ENCODE peak calls at places on chromosome 11, in eight cellular contexts. W is pancreas, E is mammary epithelial cell, N is GM23248, I is fibroblast of lung, Z is IMR-90, D is lung, F is left ventricle myocardium inferior. V is an unnamed sample.

GRCh38 chr11:36239636-36240035 is 49.6 kb downstream of the COMMD9 start:
- DNase-seq in W (no peak), E (no peak), N (no peak), I (no peak), Z (no peak), D (no peak), F (no peak), V (no peak)

GRCh38 chr11:120108154-120108784 is 29.6 kb downstream of the TRIM29 start:
- DNase-seq in W (peak), E (peak), N (peak), I (peak), Z (peak), D (peak), F (peak), V (peak)

GRCh38 chr11:3132831-3133455 is 32.2 kb downstream of the OSBPL5 start:
- DNase-seq in W (no peak), E (no peak), N (no peak), I (no peak), Z (no peak), D (no peak), F (peak), V (no peak)

GRCh38 chr11:20873054-20873453 is 203.7 kb downstream of the NELL1 start:
- DNase-seq in W (peak), E (peak), N (peak), I (no peak), Z (no peak), D (no peak), F (no peak), V (no peak)

GRCh38 chr11:118530683-118531596 is at the start of gene TMEM25:
- DNase-seq in W (peak), E (peak), N (peak), I (peak), Z (peak), D (peak), F (peak), V (peak)

GRCh38 chr11:114162719-114163123 is 103.2 kb downstream of the ZBTB16 start:
- DNase-seq in W (peak), E (peak), N (peak), I (peak), Z (peak), D (peak), F (peak), V (peak)

GRCh38 chr11:73652046-73652730 is 5.8 kb downstream of the PLEKHB1 start:
- DNase-seq in W (peak), E (peak), N (no peak), I (no peak), Z (no peak), D (no peak), F (no peak), V (peak)

GRCh38 chr11:34198523-34198922 is 93.1 kb downstream of the NAT10 start:
- DNase-seq in W (no peak), E (no peak), N (peak), I (no peak), Z (peak), D (no peak), F (no peak), V (no peak)

GRCh38 chr11:83908457-83908856 is 622.3 kb upstream of the CCDC90B start:
- DNase-seq in W (no peak), E (no peak), N (no peak), I (no peak), Z (no peak), D (no peak), F (no peak), V (no peak)

GRCh38 chr11:88979641-88980040 is 86.1 kb downstream of the GRM5 start:
- DNase-seq in W (no peak), E (peak), N (peak), I (peak), Z (peak), D (no peak), F (no peak), V (no peak)

GRCh38 chr11:35934981-35935380 is 8.9 kb upstream of the LDLRAD3 start:
- DNase-seq in W (no peak), E (no peak), N (no peak), I (no peak), Z (no peak), D (no peak), F (no peak), V (no peak)

GRCh38 chr11:17511571-17511970 is 32.6 kb downstream of the USH1C start:
- DNase-seq in W (no peak), E (no peak), N (no peak), I (no peak), Z (no peak), D (no peak), F (no peak), V (no peak)

GRCh38 chr11:35582033-35582432 is 36.2 kb upstream of the FJX1 start:
- DNase-seq in W (no peak), E (no peak), N (no peak), I (no peak), Z (no peak), D (no peak), F (no peak), V (no peak)

GRCh38 chr11:114296979-114297372 is 777 bp downstream of the NNMT start:
- DNase-seq in W (no peak), E (no peak), N (peak), I (no peak), Z (no peak), D (no peak), F (no peak), V (peak)

GRCh38 chr11:124769804-124770774 is 8.0 kb upstream of the ESAM start:
- DNase-seq in W (no peak), E (no peak), N (peak), I (peak), Z (peak), D (no peak), F (no peak), V (peak)

GRCh38 chr11:75280227-75280671 is 39.7 kb downstream of the TPBGL start:
- DNase-seq in W (peak), E (peak), N (peak), I (peak), Z (peak), D (peak), F (peak), V (peak)

GRCh38 chr11:79617561-79617960 is 176.7 kb upstream of the TENM4 start:
- DNase-seq in W (no peak), E (peak), N (no peak), I (no peak), Z (no peak), D (no peak), F (no peak), V (no peak)

GRCh38 chr11:70568504-70569172 is 170.3 kb downstream of the CTTN start:
- DNase-seq in W (no peak), E (peak), N (peak), I (peak), Z (peak), D (no peak), F (peak), V (peak)

GRCh38 chr11:17376493-17376892 is 12.0 kb downstream of the KCNJ11 start:
- DNase-seq in W (no peak), E (no peak), N (no peak), I (no peak), Z (no peak), D (no peak), F (no peak), V (no peak)

GRCh38 chr11:126124284-126124683 is 61.6 kb upstream of the CDON start:
- DNase-seq in W (no peak), E (no peak), N (no peak), I (peak), Z (peak), D (no peak), F (no peak), V (no peak)

GRCh38 chr11:116342148-116342547 is 430.6 kb downstream of the BUD13 start:
- DNase-seq in W (no peak), E (no peak), N (no peak), I (no peak), Z (no peak), D (no peak), F (no peak), V (no peak)

GRCh38 chr11:68315581-68315920 is 3.2 kb downstream of the LRP5 start:
- DNase-seq in W (no peak), E (no peak), N (no peak), I (no peak), Z (no peak), D (no peak), F (no peak), V (no peak)

GRCh38 chr11:11706022-11706421 is 84.2 kb upstream of the GALNT18 start:
- DNase-seq in W (no peak), E (peak), N (peak), I (no peak), Z (no peak), D (no peak), F (no peak), V (no peak)

GRCh38 chr11:69144316-69144715 is 11.4 kb upstream of the SMIM38 start:
- DNase-seq in W (no peak), E (no peak), N (no peak), I (no peak), Z (peak), D (no peak), F (no peak), V (no peak)

GRCh38 chr11:34263462-34264186 is 94.2 kb downstream of the ABTB2 start:
- DNase-seq in W (peak), E (peak), N (peak), I (peak), Z (peak), D (peak), F (peak), V (peak)

GRCh38 chr11:12213920-12214319 is 103.5 kb downstream of the MICAL2 start:
- DNase-seq in W (no peak), E (no peak), N (peak), I (peak), Z (peak), D (no peak), F (no peak), V (peak)

GRCh38 chr11:76152741-76153608 is 53.3 kb downstream of the WNT11 start:
- DNase-seq in W (peak), E (no peak), N (no peak), I (no peak), Z (no peak), D (no peak), F (no peak), V (no peak)

GRCh38 chr11:8561461-8561860 is 32.6 kb downstream of the STK33 start:
- DNase-seq in W (no peak), E (no peak), N (no peak), I (no peak), Z (no peak), D (no peak), F (no peak), V (no peak)

GRCh38 chr11:97909544-97910394 is 1111.0 kb upstream of the CNTN5 start:
- DNase-seq in W (no peak), E (no peak), N (peak), I (peak), Z (peak), D (no peak), F (no peak), V (peak)

GRCh38 chr11:68338041-68338800 is 25.8 kb downstream of the LRP5 start:
- DNase-seq in W (no peak), E (peak), N (peak), I (peak), Z (peak), D (no peak), F (no peak), V (no peak)

GRCh38 chr11:73151371-73151870 is 9.3 kb upstream of the FCHSD2 start:
- DNase-seq in W (no peak), E (no peak), N (no peak), I (no peak), Z (no peak), D (no peak), F (no peak), V (no peak)

GRCh38 chr11:2535673-2536439 is 91.0 kb downstream of the KCNQ1 start:
- DNase-seq in W (no peak), E (no peak), N (no peak), I (no peak), Z (no peak), D (no peak), F (peak), V (no peak)

GRCh38 chr11:47586043-47586442 is 435 bp upstream of the FAM180B start:
- DNase-seq in W (no peak), E (no peak), N (no peak), I (no peak), Z (no peak), D (no peak), F (peak), V (no peak)
- H3K4me3 ChIP-seq in W (no peak), E (no peak), N (no peak), I (no peak), Z (no peak), D (no peak), F (no peak), V (no peak)

DNA sequence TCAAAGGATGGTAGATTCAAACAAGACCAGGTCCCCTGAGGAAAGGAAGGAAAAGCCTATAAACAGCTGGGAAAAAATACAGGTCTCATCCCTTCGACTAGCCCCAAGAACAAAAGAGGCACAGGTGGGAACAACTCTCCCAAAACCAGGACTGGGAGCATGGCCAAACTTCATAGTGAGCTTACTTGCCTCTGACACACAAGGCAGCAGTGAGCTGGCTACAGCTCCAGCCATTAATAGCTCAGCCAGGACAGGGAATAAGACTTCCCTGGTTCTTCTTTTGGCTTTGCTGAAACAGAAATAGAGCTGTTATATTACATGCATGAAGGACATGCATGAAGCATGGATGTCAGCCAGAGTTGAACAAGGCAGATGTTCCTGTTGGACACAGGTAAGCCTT is at the start of gene OR10A2:
- DNase-seq in W (no peak), E (peak), N (peak), I (no peak), Z (peak), D (no peak), F (no peak), V (no peak)
- H3K4me3 ChIP-seq in W (no peak), E (no peak), N (no peak), I (no peak), Z (no peak), D (no peak), F (no peak), V (no peak)

GRCh38 chr11:19419021-19419750 is 178.4 kb upstream of the E2F8 start:
- DNase-seq in W (no peak), E (no peak), N (peak), I (peak), Z (peak), D (peak), F (no peak), V (peak)
- H3K4me3 ChIP-seq in W (no peak), E (no peak), N (peak), I (no peak), Z (peak), D (no peak), F (no peak), V (no peak)

GRCh38 chr11:67268036-67268683 is 1.9 kb downstream of the GRK2 start:
- DNase-seq in W (no peak), E (no peak), N (no peak), I (no peak), Z (no peak), D (no peak), F (no peak), V (no peak)
- H3K4me3 ChIP-seq in W (peak), E (peak), N (peak), I (peak), Z (no peak), D (peak), F (peak), V (peak)

DNA sequence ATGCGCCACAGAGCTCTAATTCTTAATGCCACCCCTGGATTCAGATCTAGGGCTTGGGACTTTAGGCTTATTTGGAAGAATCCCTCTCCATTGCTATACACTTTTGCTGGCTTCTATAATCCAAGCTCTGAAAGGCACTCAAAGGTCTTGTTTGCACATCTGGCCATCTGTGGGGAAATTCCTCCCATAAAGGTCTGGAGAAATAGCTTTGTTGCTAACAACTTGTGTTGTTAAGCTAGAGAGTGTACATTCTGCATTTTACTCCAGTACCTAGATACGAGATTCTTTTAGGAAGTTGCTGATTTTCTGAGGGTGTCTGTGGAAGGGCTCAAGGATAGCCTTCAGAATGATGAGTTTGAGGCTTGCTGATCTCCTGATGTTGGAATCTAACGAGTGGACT is 50.7 kb downstream of the UBASH3B start:
- DNase-seq in W (no peak), E (peak), N (peak), I (peak), Z (peak), D (no peak), F (no peak), V (peak)
- H3K4me3 ChIP-seq in W (no peak), E (no peak), N (no peak), I (no peak), Z (no peak), D (no peak), F (no peak), V (no peak)

GRCh38 chr11:19244084-19244483 is 3.3 kb upstream of the E2F8 start:
- DNase-seq in W (peak), E (peak), N (peak), I (peak), Z (no peak), D (peak), F (no peak), V (peak)
- H3K4me3 ChIP-seq in W (no peak), E (no peak), N (no peak), I (no peak), Z (no peak), D (no peak), F (no peak), V (no peak)

GRCh38 chr11:104774578-104774977 is 123.7 kb downstream of the CASP12 start:
- DNase-seq in W (no peak), E (no peak), N (no peak), I (no peak), Z (no peak), D (no peak), F (no peak), V (no peak)
- H3K4me3 ChIP-seq in W (no peak), E (no peak), N (no peak), I (no peak), Z (no peak), D (no peak), F (no peak), V (no peak)

DNA sequence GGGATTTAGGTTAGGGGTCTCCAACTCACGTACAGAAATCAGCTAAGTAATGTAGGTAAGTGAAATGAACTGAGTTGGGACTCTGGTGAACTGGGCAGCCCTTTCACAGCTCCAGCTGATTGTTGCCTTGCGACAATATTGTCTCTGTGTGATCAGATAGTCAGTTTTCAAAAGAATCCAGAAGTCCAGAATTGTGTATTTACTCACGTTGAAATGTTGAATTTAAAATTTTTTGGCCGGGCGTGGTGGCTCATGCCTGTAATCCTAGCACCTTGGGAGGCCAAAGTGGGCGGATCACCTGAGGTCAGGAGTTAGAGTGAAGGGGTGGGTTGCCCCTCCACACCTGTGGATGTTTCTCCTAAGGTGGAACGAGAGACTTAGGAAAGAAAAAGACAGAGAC is 18.8 kb upstream of the WDR74 start:
- DNase-seq in W (no peak), E (no peak), N (no peak), I (no peak), Z (no peak), D (no peak), F (no peak), V (no peak)
- H3K4me3 ChIP-seq in W (peak), E (no peak), N (no peak), I (no peak), Z (no peak), D (no peak), F (no peak), V (no peak)

DNA sequence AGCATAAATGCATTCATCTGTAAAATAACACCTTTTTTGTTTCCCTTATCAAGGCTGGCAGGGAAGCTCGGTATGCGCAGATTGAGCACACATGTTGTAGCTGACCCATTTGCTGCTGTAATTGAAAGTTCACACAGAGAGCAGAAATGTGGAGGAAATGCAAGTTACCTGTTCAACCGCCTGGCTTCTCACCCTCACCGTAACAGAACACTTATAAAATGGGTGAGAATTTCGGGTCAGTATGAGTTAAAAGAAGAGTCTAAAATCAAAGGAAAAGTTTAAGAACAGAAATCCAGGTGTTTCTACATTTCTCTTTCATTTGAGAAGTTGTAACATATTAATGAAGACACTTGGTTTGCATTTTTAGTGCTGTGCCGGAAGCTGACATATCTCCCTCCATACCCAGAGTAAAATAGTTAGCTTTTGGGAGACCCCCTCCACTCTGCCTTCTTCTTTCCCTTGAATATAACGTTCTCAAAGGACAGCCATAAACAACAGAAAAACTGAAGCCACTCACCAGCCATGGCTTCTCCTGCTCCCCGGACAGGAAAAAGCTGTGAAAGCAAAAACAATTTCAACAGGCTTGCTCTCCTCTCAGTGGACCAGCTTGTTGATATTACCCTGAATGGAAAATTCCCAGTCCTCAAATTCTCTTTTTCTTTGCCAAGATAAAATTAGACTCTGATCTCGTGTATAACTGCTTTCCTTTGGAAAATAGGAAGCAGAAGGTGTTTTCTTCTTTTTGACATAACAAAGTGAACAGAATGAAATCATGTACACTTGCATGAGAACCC is at the start of gene CASP12:
- DNase-seq in W (no peak), E (no peak), N (no peak), I (peak), Z (peak), D (no peak), F (no peak), V (peak)
- H3K4me3 ChIP-seq in W (peak), E (no peak), N (no peak), I (no peak), Z (no peak), D (peak), F (peak), V (no peak)

V was measured in fibroblast of pulmonary artery.